ENCODE peak calls at places on chromosome 6, in four cellular contexts. Q, O, R and Z are unnamed samples.

GRCh38 chr6:71300561-71301168 is 12.1 kb downstream of the OGFRL1 start:
- DNase-seq in Q (no peak), O (no peak), R (no peak), Z (no peak)

GRCh38 chr6:110934499-110934898 is 24.0 kb upstream of the GTF3C6 start:
- DNase-seq in Q (no peak), O (no peak), R (no peak), Z (no peak)

GRCh38 chr6:168834814-168835213 is 393.8 kb downstream of the SMOC2 start:
- DNase-seq in Q (no peak), O (no peak), R (no peak), Z (no peak)

GRCh38 chr6:72941751-72942150 is 283.5 kb downstream of the KHDC1L start:
- DNase-seq in Q (no peak), O (no peak), R (no peak), Z (no peak)

GRCh38 chr6:113858067-113858604 is 991 bp downstream of the MARCKS start:
- DNase-seq in Q (peak; percentile 60), O (peak; percentile 58), R (peak; percentile 64), Z (peak; percentile 56)

GRCh38 chr6:169326067-169326799 is 72.6 kb upstream of the THBS2 start:
- DNase-seq in Q (no peak), O (peak; percentile 43), R (peak; percentile 77), Z (no peak)

GRCh38 chr6:42294759-42295158 is 77.1 kb upstream of the MRPS10 start:
- DNase-seq in Q (no peak), O (no peak), R (no peak), Z (no peak)

GRCh38 chr6:291697-292505 is at the start of gene DUSP22:
- DNase-seq in Q (peak; percentile 85), O (peak; percentile 84), R (peak; percentile 87), Z (peak; percentile 92)

GRCh38 chr6:112691289-112691688 is 344.2 kb downstream of the RFPL4B start:
- DNase-seq in Q (no peak), O (peak; percentile 81), R (peak; percentile 6), Z (no peak)

GRCh38 chr6:79810878-79811277 is 136.5 kb downstream of the ELOVL4 start:
- DNase-seq in Q (no peak), O (no peak), R (no peak), Z (no peak)

GRCh38 chr6:90369024-90369519 is 72.4 kb upstream of the BACH2 start:
- DNase-seq in Q (peak; percentile 81), O (peak; percentile 91), R (peak; percentile 98), Z (peak; percentile 53)

GRCh38 chr6:145815351-145815772 is 767 bp upstream of the FBXO30 start:
- DNase-seq in Q (no peak), O (no peak), R (peak; percentile 73), Z (no peak)

GRCh38 chr6:36838896-36839818 is at the start of gene CPNE5:
- DNase-seq in Q (no peak), O (peak; percentile 44), R (peak; percentile 35), Z (no peak)

GRCh38 chr6:149031545-149032317 is 284.9 kb downstream of the UST start:
- DNase-seq in Q (no peak), O (no peak), R (no peak), Z (no peak)

GRCh38 chr6:17741507-17741906 is 34.8 kb upstream of the NUP153 start:
- DNase-seq in Q (no peak), O (no peak), R (no peak), Z (no peak)

GRCh38 chr6:139240161-139241010 is 51.4 kb downstream of the TXLNB start:
- DNase-seq in Q (no peak), O (peak; percentile 19), R (no peak), Z (peak; percentile 58)

DNA sequence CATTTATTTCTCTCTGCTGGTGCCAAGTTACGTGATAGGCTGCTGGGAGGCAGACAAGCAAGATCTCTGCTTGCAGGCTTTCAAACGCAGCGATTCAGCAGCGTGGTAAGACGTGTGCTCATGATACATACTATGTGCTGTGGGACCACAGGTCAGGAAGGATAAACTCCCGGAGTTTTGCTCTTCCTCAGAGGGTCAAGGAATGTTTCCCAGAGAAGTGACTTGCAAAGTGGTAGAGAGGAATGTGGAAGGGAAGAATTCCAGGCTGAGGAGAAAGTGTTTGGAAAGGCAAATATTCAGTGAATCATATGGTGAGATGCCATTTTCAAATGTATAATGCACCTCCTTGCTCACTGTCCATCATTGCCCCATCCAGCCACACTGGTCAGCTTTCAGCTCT is 46.5 kb downstream of the UTRN start:
- DNase-seq in Q (no peak), O (no peak), R (peak; percentile 88), Z (no peak)
- H3K4me1 ChIP-seq in Q (no peaks in the 10 kb centered on the region), O (peaks cover 22% of the 10 kb centered on the region), R (peaks cover 21% of the 10 kb centered on the region), Z (peaks cover 73% of the 10 kb centered on the region)

GRCh38 chr6:44076016-44076365 is 51.3 kb downstream of the MRPL14 start:
- DNase-seq in Q (no peak), O (no peak), R (no peak), Z (no peak)
- H3K27me3 ChIP-seq in Q (no peaks in the 10 kb centered on the region), O (no peaks in the 10 kb centered on the region), R (no peaks in the 10 kb centered on the region), Z (no peaks in the 10 kb centered on the region)

DNA sequence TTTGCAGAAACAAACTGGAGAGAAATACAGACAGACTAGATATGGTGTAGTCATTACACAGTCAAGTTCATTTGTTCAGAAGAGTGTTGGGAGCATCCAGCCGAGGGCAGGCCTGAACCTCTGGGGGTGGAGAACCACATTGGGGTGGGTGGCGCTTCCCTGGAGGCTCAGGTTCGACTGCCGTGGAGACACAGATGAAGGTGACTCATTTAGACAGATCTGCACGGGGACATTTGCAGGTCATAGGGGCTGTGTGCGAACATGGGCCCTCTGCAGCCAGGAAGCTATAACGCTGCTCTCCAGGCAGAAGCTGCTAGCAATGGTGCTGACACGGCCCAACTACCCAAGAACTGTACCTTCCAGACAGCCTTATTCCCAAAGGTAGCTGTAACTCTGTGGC is 307.8 kb downstream of the QKI start:
- DNase-seq in Q (no peak), O (no peak), R (no peak), Z (no peak)
- H3K4me1 ChIP-seq in Q (no peaks in the 10 kb centered on the region), O (no peaks in the 10 kb centered on the region), R (no peaks in the 10 kb centered on the region), Z (no peaks in the 10 kb centered on the region)

GRCh38 chr6:125267806-125268523 is 33.8 kb downstream of the HDDC2 start:
- DNase-seq in Q (no peak), O (no peak), R (no peak), Z (no peak)
- H3K27me3 ChIP-seq in Q (no peaks in the 10 kb centered on the region), O (no peaks in the 10 kb centered on the region), R (no peaks in the 10 kb centered on the region), Z (no peaks in the 10 kb centered on the region)

GRCh38 chr6:144349690-144350132 is 64.6 kb downstream of the UTRN start:
- DNase-seq in Q (no peak), O (no peak), R (no peak), Z (no peak)
- H3K4me1 ChIP-seq in Q (no peaks in the 10 kb centered on the region), O (peaks cover 43% of the 10 kb centered on the region), R (peaks cover 2% of the 10 kb centered on the region), Z (peaks cover 55% of the 10 kb centered on the region)

DNA sequence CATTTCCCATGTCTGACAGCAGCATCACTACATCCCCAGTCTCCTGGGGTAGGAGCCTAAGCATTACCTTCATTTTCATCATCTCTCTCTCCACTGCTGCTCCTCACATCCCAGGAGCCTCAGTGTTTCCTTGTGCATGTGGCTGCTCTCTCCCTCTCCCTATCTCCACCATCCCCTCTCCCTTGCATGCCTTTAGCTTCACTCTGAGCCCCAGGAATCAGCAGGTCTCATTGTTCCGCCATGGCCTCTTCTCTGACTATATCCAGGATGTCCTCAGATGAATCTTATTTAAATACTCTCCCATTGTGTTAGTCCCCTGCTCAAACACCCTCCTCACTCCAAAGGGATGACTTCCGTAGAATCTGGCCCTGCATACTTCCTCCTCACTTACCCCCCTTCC is 79.4 kb downstream of the FAXC start:
- DNase-seq in Q (no peak), O (no peak), R (peak; percentile 14), Z (no peak)
- H3K27me3 ChIP-seq in Q (no peaks in the 10 kb centered on the region), O (no peaks in the 10 kb centered on the region), R (no peaks in the 10 kb centered on the region), Z (no peaks in the 10 kb centered on the region)

GRCh38 chr6:53325785-53326184 is 23.0 kb downstream of the ELOVL5 start:
- DNase-seq in Q (no peak), O (no peak), R (no peak), Z (no peak)
- H3K4me1 ChIP-seq in Q (no peaks in the 10 kb centered on the region), O (peaks cover 14% of the 10 kb centered on the region), R (peaks cover 11% of the 10 kb centered on the region), Z (peaks cover 24% of the 10 kb centered on the region)

DNA sequence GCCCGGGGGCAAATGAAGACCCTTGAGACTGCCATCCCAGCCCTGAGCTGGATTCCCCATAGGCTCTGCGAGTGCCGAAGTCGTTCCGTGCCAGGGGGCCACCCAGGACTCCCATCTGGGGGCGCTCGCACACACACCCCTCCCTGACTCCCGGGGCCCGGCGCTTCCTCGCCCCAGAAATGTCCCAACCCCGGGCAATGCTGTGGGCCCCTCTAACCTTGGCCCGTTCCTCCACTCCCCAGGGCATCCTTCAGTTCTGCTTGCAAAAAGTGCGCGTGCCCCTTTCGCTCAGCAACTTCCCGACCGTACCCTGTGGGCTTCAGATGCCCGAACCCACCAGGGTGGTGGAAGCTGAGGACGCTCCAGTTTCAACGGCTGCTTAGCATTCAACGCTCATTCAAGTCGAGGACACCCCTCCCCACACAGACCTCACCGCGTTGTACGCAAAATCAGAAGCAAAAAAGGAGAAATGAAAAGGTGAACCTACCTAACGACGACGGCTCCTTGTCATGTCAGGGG is 25.4 kb downstream of the RIPOR2 start:
- DNase-seq in Q (no peak), O (peak; percentile 17), R (peak; percentile 40), Z (no peak)
- H3K27me3 ChIP-seq in Q (no peaks in the 10 kb centered on the region), O (peaks cover 41% of the 10 kb centered on the region), R (no peaks in the 10 kb centered on the region), Z (peaks cover 14% of the 10 kb centered on the region)

DNA sequence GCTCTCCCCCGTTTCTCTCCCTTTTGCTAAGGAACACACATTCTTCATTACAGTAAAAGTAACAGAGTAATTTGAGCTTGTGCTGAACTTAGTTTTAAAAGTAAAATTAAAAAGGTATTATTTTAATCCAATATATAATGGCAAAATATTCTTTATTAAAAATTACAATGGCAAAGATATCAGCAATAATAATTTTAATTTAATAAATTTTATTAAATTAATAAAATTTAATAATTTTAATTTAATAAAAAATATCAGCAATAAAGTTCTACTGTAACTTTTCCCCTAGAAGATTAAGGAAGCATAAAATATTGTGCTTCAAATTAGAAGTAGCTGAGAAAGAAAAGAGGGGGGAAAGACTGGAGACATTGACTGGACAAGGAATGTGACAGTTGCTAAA is 32.5 kb downstream of the DSE start:
- DNase-seq in Q (no peak), O (no peak), R (no peak), Z (no peak)
- H3K4me1 ChIP-seq in Q (no peaks in the 10 kb centered on the region), O (peaks cover 31% of the 10 kb centered on the region), R (no peaks in the 10 kb centered on the region), Z (no peaks in the 10 kb centered on the region)

GRCh38 chr6:159819098-159819497 is 19.0 kb downstream of the PNLDC1 start:
- DNase-seq in Q (no peak), O (no peak), R (no peak), Z (no peak)
- H3K27me3 ChIP-seq in Q (no peaks in the 10 kb centered on the region), O (no peaks in the 10 kb centered on the region), R (no peaks in the 10 kb centered on the region), Z (no peaks in the 10 kb centered on the region)